ENCODE peak calls at places on chromosomes 4 and X, in eight cellular contexts. O is heart right ventricle; D is thoracic aorta; X is cardiac muscle cell; E is lung; U is CD4-positive, alpha-beta T cell; A is endothelial cell of umbilical vein; Q is H1. Y is an unnamed sample.

GRCh38 chrX:3227526-3227925 is 118.9 kb downstream of the MXRA5 start:
- DNase-seq in X (no peak), O (no peak), A (no peak), E (no peak), D (no peak), Q (no peak), U (no peak), Y (no peak)

GRCh38 chrX:44570524-44570923 is 27.9 kb upstream of the FUNDC1 start:
- DNase-seq in Q (no peak), A (no peak), U (no peak), E (no peak), X (no peak), O (no peak), D (no peak), Y (no peak)

GRCh38 chrX:17005712-17006372 is 59.4 kb downstream of the REPS2 start:
- DNase-seq in Q (no peak), U (no peak), D (no peak), O (no peak), X (no peak), A (no peak), E (no peak), Y (no peak)

GRCh38 chr4:10808591-10808990 is 124.0 kb upstream of the CLNK start:
- DNase-seq in D (peak), E (peak), Q (no peak), U (no peak), X (no peak), A (no peak), O (no peak), Y (no peak)

GRCh38 chr4:53781614-53782467 is 190.6 kb upstream of the LNX1 start:
- DNase-seq in D (no peak), Q (no peak), U (no peak), E (no peak), O (no peak), A (peak), X (no peak), Y (no peak)

GRCh38 chr4:101415962-101416361 is 68.6 kb upstream of the PPP3CA start:
- DNase-seq in Q (no peak), O (no peak), X (no peak), U (no peak), A (no peak), D (no peak), E (no peak), Y (no peak)

GRCh38 chr4:23861897-23862296 is 27.9 kb downstream of the PPARGC1A start:
- DNase-seq in D (no peak), Q (no peak), A (no peak), U (no peak), E (no peak), X (no peak), O (no peak), Y (no peak)

GRCh38 chr4:43990968-43991367 is 457.6 kb downstream of the KCTD8 start:
- DNase-seq in E (no peak), O (no peak), D (no peak), U (no peak), X (no peak), Q (no peak), A (no peak), Y (no peak)

GRCh38 chr4:41981456-41981855 is at the start of gene DCAF4L1:
- DNase-seq in D (no peak), U (no peak), Q (no peak), O (no peak), E (no peak), A (no peak), X (no peak), Y (no peak)

GRCh38 chr4:38177792-38178665 is 217.8 kb downstream of the PTTG2 start:
- DNase-seq in Q (no peak), A (no peak), X (no peak), D (no peak), E (peak), U (peak), O (peak), Y (peak)

GRCh38 chrX:1281511-1281910 is 12.9 kb downstream of the CSF2RA start:
- DNase-seq in A (no peak), O (no peak), D (no peak), E (no peak), X (no peak), Q (no peak), U (no peak), Y (no peak)

GRCh38 chr4:10172278-10173038 is 55.9 kb upstream of the WDR1 start:
- DNase-seq in D (no peak), A (peak), U (no peak), O (peak), Q (no peak), X (no peak), E (no peak), Y (no peak)

GRCh38 chrX:68824565-68825125 is 4.2 kb upstream of the EFNB1 start:
- DNase-seq in D (no peak), O (no peak), X (no peak), E (no peak), A (no peak), U (no peak), Q (no peak), Y (no peak)

GRCh38 chrX:103215768-103216085 is 819 bp downstream of the BEX4 start:
- DNase-seq in D (no peak), E (no peak), Q (no peak), U (no peak), O (no peak), A (peak), X (no peak), Y (no peak)

GRCh38 chr4:140856692-140857091 is 100.5 kb upstream of the TBC1D9 start:
- DNase-seq in U (no peak), A (no peak), D (no peak), Q (peak), X (no peak), E (no peak), O (no peak), Y (no peak)

GRCh38 chrX:5242091-5242790 is 986.4 kb downstream of the NLGN4X start:
- DNase-seq in A (no peak), X (no peak), O (no peak), Q (peak), D (no peak), U (no peak), E (no peak), Y (no peak)

GRCh38 chr4:75939890-75940691 is 722 bp downstream of the NAAA start:
- DNase-seq in X (peak), A (peak), O (peak), D (peak), Q (no peak), E (peak), U (peak), Y (peak)

GRCh38 chrX:33735182-33735581 is 396.9 kb downstream of the FAM47A start:
- DNase-seq in A (no peak), X (no peak), U (no peak), D (no peak), Q (no peak), E (no peak), O (no peak), Y (no peak)

GRCh38 chr4:5928241-5928640 is 35.4 kb upstream of the CRMP1 start:
- DNase-seq in E (no peak), X (no peak), Q (no peak), D (no peak), U (no peak), O (no peak), A (no peak), Y (no peak)

GRCh38 chr4:149830823-149831222 is 15.2 kb upstream of the IQCM start:
- DNase-seq in A (no peak), X (no peak), D (no peak), O (no peak), E (no peak), U (no peak), Q (no peak), Y (no peak)

GRCh38 chrX:40153335-40154221 is 55.8 kb upstream of the BCOR start:
- DNase-seq in Q (no peak), X (peak), U (no peak), D (no peak), A (no peak), E (no peak), O (no peak), Y (no peak)

GRCh38 chr4:39825090-39825489 is 127.2 kb downstream of the UBE2K start:
- DNase-seq in U (no peak), E (no peak), Q (no peak), D (no peak), O (no peak), A (no peak), X (no peak), Y (no peak)

GRCh38 chr4:157217708-157218107 is 2.8 kb upstream of the GRIA2 start:
- DNase-seq in A (peak), U (no peak), X (peak), D (no peak), O (no peak), Q (no peak), E (no peak), Y (no peak)

DNA sequence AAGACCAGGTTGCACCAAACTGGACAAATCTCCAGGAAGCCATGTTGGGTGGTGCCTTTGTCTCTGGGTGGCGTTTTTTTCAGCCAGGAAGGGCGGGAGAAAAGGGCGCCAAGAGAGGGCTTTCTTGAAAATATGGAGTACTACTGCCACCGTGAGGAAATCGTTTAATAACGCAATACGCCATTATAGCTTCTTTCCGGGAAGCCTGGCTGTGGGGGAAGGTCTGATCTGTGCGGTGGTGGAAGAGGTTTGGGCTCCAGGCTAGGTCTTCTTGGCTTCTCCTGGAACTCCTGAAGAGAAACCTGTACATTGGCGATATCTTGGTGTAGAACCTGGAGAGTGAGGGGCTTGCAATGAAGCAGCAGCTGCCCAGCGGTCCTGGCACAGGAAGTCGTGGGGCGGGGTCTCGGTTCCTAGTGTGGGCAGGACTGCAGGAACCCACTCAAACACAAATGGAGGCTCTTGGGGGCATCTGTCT is 202.7 kb downstream of the OR13H1 start:
- DNase-seq in O (peak), E (peak), D (no peak), Q (no peak), U (no peak), A (no peak), X (no peak), Y (peak)
- TF ChIP-seq CTCF in O (no peak), E (peak), D (no peak), Q (no peak), U (no peak), A (no peak), X (no peak), Y (peak)

GRCh38 chr4:134544303-134544761 is 342.7 kb upstream of the PABPC4L start:
- DNase-seq in U (no peak), Q (no peak), X (peak), O (no peak), D (no peak), A (peak), E (no peak), Y (no peak)

GRCh38 chr4:134540588-134540987 is 339.0 kb upstream of the PABPC4L start:
- DNase-seq in X (no peak), E (no peak), U (no peak), A (no peak), D (no peak), Q (no peak), O (no peak), Y (no peak)

GRCh38 chr4:134539729-134540231 is 338.2 kb upstream of the PABPC4L start:
- DNase-seq in U (no peak), A (no peak), E (no peak), X (no peak), D (no peak), O (no peak), Q (no peak), Y (no peak)
- TF ChIP-seq CTCF in U (no peak), A (no peak), E (no peak), X (no peak), D (no peak), O (no peak), Q (no peak), Y (no peak)

DNA sequence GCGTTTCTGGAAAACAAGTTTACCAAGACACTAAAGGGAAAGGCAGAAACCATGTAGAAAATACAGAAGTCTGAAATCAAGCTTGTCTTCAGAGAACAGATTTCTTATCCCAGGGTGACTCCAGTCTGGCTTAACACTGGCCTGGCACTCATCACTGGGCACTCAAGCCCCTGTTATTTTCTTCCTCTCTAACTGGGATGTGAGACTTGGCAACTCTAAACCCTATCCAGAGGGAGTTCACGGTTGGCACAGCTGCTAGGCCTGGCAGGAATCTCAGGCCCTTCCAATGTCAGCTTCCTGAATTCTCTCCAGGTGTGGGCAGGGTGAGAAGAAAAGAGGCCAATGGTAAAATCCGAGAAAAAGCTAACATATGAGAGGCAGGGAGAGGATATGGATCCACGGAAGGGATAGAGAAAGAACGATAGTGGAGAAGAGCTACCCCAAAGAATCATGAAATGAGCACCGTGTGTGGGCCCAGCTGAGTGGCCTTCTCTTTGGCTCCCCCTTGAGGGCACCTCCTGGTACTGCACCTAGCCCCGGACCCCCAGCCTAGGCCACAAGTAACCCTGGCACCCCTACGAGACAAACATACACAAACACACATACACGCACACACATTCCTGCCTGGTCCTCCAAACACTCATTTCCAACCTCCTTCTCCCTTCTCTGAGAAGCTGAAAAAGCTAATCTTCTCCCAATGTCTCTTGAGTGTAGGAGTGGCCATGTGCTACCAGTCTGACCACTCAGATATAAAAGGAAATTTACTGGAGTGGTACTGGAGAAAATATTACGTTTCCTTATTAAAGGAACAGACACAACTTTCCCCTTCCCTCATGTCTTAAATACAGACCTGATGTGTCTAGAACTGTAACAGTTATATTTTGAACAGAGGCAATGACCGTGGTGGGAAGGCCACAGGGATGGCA is 16.6 kb upstream of the PTCHD1 start:
- DNase-seq in D (no peak), Q (no peak), E (peak), U (no peak), X (peak), O (no peak), A (peak), Y (no peak)
- TF ChIP-seq CTCF in D (peak), Q (peak), E (peak), U (peak), X (peak), O (peak), A (peak), Y (no peak)

GRCh38 chr4:7472443-7473013 is 37.8 kb upstream of the PSAPL1 start:
- DNase-seq in X (no peak), U (no peak), D (no peak), E (no peak), A (no peak), Q (no peak), O (no peak), Y (no peak)
- TF ChIP-seq CTCF in X (no peak), U (no peak), D (no peak), E (no peak), A (no peak), Q (no peak), O (no peak), Y (no peak)

DNA sequence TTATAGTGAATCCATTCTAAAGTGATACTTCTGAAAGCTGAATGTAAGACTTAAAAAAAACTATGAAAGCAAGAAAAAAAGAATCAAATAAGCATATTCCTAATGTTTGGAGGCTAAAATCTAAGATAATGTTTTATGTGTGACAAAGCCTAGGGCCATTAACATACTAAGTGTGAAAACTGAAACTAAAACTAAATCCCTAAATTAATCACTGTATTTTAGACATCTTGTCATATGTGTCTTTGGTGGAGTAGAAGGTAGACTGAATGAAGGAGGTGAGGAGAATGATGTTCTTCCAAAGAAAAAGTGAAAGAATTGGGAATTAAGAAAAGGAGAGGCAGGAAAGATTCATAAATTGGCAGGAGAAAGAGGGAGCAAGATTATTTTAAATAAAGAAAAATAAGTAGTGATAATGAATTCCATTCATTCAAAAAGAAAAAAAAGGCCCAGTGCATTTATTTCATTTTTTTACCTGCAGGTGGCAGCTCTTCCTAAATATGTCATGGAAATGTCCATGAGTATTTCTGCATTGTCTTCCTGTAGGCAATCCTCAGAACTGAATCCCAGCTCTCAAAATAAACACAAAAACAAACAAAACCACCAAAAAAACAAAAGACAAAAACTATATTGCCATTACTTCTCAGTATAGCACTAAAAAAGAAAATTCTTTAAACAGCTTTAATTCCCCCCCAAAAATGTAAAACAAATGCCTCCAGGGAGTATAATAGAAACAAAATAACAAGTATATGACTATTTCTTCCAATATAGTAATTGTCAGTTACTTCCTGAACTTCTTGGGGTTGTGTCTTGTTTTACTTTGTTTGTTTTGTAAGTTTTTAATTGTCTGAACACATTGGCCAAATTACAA is 17.0 kb upstream of the AP1AR start:
- DNase-seq in D (no peak), O (no peak), U (no peak), X (peak), Q (no peak), E (no peak), A (peak), Y (no peak)
- TF ChIP-seq CTCF in D (peak), O (peak), U (peak), X (peak), Q (no peak), E (peak), A (peak), Y (no peak)

DNA sequence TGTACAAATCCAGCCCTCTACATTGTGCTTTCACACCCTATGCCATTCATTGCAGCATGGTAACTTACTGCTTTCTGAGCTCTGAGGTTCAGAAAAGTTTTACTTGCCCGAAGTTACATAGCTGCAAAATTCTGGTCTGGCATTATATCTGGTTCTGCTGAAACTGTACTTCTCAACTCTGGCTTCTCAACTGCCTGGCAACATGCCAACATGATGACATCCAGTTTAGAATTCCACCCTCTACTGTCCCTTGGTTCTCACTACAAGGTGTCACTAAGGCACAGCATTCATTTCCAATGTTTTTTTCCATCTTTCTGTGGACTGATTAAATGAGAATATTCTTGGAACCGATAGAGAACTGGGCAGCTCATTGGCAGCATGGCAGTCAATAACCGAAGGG is 242.9 kb upstream of the PRPS2 start:
- DNase-seq in D (no peak), U (no peak), E (no peak), A (no peak), X (no peak), O (no peak), Q (no peak), Y (no peak)
- TF ChIP-seq CTCF in D (no peak), U (no peak), E (no peak), A (no peak), X (no peak), O (no peak), Q (no peak), Y (no peak)

DNA sequence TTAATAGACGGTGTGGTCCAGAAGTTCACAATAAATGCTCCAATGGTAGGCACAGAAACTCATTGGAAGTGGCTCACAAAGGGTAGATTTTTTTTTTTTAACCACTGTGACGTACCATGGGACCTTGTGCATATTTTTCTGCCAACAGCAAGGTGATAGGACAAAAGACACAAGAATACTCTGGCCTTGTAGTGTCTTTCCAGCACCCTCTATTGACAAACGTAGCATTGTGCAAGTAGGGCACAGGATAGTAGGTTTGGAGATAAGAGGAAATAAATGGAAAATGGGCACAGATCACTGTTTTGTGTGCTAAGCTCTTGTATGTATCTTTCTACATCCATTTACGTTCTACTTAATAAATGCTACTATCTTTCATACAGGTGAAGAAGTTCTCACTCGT is 2054.9 kb downstream of the PCDH7 start:
- DNase-seq in O (no peak), U (no peak), D (no peak), A (no peak), E (no peak), X (peak), Q (no peak), Y (no peak)
- TF ChIP-seq CTCF in O (peak), U (no peak), D (no peak), A (no peak), E (peak), X (peak), Q (peak), Y (no peak)

DNA sequence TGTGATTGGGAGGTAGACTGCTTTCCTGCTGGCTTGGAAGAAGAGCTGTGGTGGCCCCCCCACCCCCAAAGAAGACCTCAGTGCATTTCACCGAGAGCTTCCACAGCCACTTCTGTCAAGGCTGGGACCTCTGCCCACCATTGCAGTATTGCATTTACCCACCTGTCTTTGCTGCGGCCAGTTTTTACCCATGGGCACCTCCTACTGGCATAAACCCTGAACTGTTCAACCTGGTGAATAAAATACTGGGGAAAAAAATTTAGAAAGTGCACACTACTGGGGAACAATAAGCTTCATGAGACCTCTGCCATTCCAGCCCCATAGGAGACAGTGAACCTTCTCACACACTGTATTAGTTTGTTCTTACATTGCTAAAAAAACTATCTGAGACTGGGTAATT is 40.3 kb downstream of the ARFIP1 start:
- DNase-seq in D (no peak), E (no peak), X (no peak), O (no peak), Q (no peak), A (no peak), U (no peak), Y (no peak)
- TF ChIP-seq CTCF in D (no peak), E (no peak), X (no peak), O (no peak), Q (peak), A (no peak), U (no peak), Y (no peak)

Y was measured in omental fat pad.